ENCODE peak calls at places on chromosomes 16 and 17, in six cellular contexts. D is GM10248; G is H54; I is globus pallidus; U is ACHN; T is effector memory CD4-positive, alpha-beta T cell. W is an unnamed sample.

GRCh38 chr16:12801511-12802042 is 2.1 kb downstream of the CPPED1 start:
- DNase-seq in D (peak; percentile 59), G (peak; percentile 16), I (peak; percentile 28), U (no peak), T (no peak), W (peak; percentile 47)

GRCh38 chr16:70433456-70434103 is 5.3 kb downstream of the ST3GAL2 start:
- DNase-seq in D (no peak), G (peak; percentile 60), I (no peak), U (no peak), T (no peak), W (no peak)

GRCh38 chr16:79272141-79272577 is 328.4 kb downstream of the MAF start:
- DNase-seq in D (no peak), G (no peak), I (no peak), U (no peak), T (peak; percentile 40), W (no peak)

GRCh38 chr16:84463221-84463620 is 41.2 kb downstream of the MEAK7 start:
- DNase-seq in D (no peak), G (no peak), I (no peak), U (no peak), T (no peak), W (no peak)

GRCh38 chr17:64608571-64608981 is 53.5 kb downstream of the SMURF2 start:
- DNase-seq in D (no peak), G (no peak), I (no peak), U (no peak), T (no peak), W (no peak)

GRCh38 chr17:61097786-61098185 is 301.9 kb upstream of the TBX2 start:
- DNase-seq in D (no peak), G (no peak), I (no peak), U (no peak), T (no peak), W (no peak)

GRCh38 chr16:4160663-4161436 is 44.6 kb upstream of the ADCY9 start:
- DNase-seq in D (no peak), G (no peak), I (no peak), U (no peak), T (no peak), W (no peak)

GRCh38 chr17:30372755-30373154 is 6.0 kb upstream of the CPD start:
- DNase-seq in D (no peak), G (peak; percentile 49), I (no peak), U (no peak), T (no peak), W (no peak)

GRCh38 chr16:66622863-66623262 is 18.4 kb downstream of the CMTM3 start:
- DNase-seq in D (no peak), G (no peak), I (no peak), U (no peak), T (no peak), W (no peak)

GRCh38 chr17:59527325-59527917 is 38.0 kb upstream of the DHX40 start:
- DNase-seq in D (no peak), G (no peak), I (no peak), U (no peak), T (no peak), W (no peak)

GRCh38 chr16:49414651-49415050 is 41.0 kb downstream of the C16orf78 start:
- DNase-seq in D (no peak), G (no peak), I (no peak), U (no peak), T (no peak), W (no peak)

GRCh38 chr17:44655983-44656700 is at the start of gene MEIOC:
- DNase-seq in D (peak; percentile 73), G (no peak), I (no peak), U (no peak), T (no peak), W (no peak)

GRCh38 chr16:77443834-77444460 is 9.1 kb upstream of the ADAMTS18 start:
- DNase-seq in D (no peak), G (no peak), I (no peak), U (no peak), T (no peak), W (no peak)

GRCh38 chr17:10052414-10052813 is 146.0 kb downstream of the GAS7 start:
- DNase-seq in D (no peak), G (no peak), I (no peak), U (no peak), T (no peak), W (no peak)

GRCh38 chr17:2030779-2031163 is 818 bp downstream of the DPH1 start:
- DNase-seq in D (no peak), G (no peak), I (no peak), U (no peak), T (no peak), W (no peak)

GRCh38 chr17:81480140-81480917 is 32.3 kb downstream of the ACTG1 start:
- DNase-seq in D (no peak), G (peak; percentile 59), I (no peak), U (peak; percentile 55), T (no peak), W (no peak)

GRCh38 chr16:71430744-71431143 is 11.1 kb downstream of the TLE7 start:
- DNase-seq in D (no peak), G (no peak), I (no peak), U (no peak), T (no peak), W (no peak)

GRCh38 chr17:31754239-31754945 is 104.7 kb downstream of the COPRS start:
- DNase-seq in D (no peak), G (peak; percentile 62), I (no peak), U (no peak), T (no peak), W (no peak)

GRCh38 chr17:4229627-4230026 is 34.2 kb downstream of the ANKFY1 start:
- DNase-seq in D (no peak), G (peak; percentile 56), I (no peak), U (peak; percentile 85), T (no peak), W (peak; percentile 18)

GRCh38 chr17:35390156-35390555 is 16.7 kb upstream of the SLFN11 start:
- DNase-seq in D (no peak), G (no peak), I (no peak), U (no peak), T (no peak), W (no peak)

GRCh38 chr16:80273635-80274538 is 266.9 kb upstream of the DYNLRB2 start:
- DNase-seq in D (no peak), G (no peak), I (no peak), U (no peak), T (no peak), W (no peak)

GRCh38 chr16:2818278-2818876 is 1.3 kb downstream of the PRSS21 start:
- DNase-seq in D (no peak), G (no peak), I (no peak), U (no peak), T (no peak), W (no peak)

GRCh38 chr17:34474706-34475105 is 104.7 kb upstream of the TMEM132E start:
- DNase-seq in D (no peak), G (no peak), I (no peak), U (no peak), T (no peak), W (no peak)

GRCh38 chr17:13182450-13182849 is 164.6 kb upstream of the ELAC2 start:
- DNase-seq in D (no peak), G (no peak), I (no peak), U (no peak), T (no peak), W (no peak)

GRCh38 chr16:82761236-82761635 is 134.5 kb downstream of the CDH13 start:
- DNase-seq in D (no peak), G (no peak), I (no peak), U (peak; percentile 37), T (no peak), W (peak; percentile 59)

GRCh38 chr17:65430209-65430833 is 131.1 kb downstream of the AXIN2 start:
- DNase-seq in D (no peak), G (no peak), I (no peak), U (no peak), T (no peak), W (no peak)

GRCh38 chr16:86074651-86075487 is 175.9 kb downstream of the IRF8 start:
- DNase-seq in D (no peak), G (no peak), I (no peak), U (no peak), T (no peak), W (no peak)

GRCh38 chr16:48596326-48596725 is 13.7 kb downstream of the N4BP1 start:
- DNase-seq in D (peak; percentile 26), G (no peak), I (no peak), U (no peak), T (no peak), W (no peak)

GRCh38 chr17:74054249-74054648 is 149.2 kb upstream of the RPL38 start:
- DNase-seq in D (no peak), G (no peak), I (no peak), U (no peak), T (no peak), W (no peak)